ENCODE peak calls at places on chromosomes 6 and 20, in four cellular contexts. One of them, this sample, is unnamed.
A peak's percentile ranks its signal among the peaks of the same experiment; 100 is the strongest.

GRCh38 chr20:57203986-57204385 is 62.5 kb downstream of the BMP7 start:
- DNase-seq in thoracic aorta: no peak
- DNase-seq in adrenal gland: no peak
- DNase-seq in testis: no peak
- DNase-seq in this sample: no peak

GRCh38 chr20:50039706-50040431 is 57.1 kb downstream of the SNAI1 start:
- DNase-seq in thoracic aorta: no peak
- DNase-seq in adrenal gland: no peak
- DNase-seq in testis: no peak
- DNase-seq in this sample: no peak

GRCh38 chr6:148471624-148472494 is 129.2 kb downstream of the SASH1 start:
- DNase-seq in thoracic aorta: no peak
- DNase-seq in adrenal gland: no peak
- DNase-seq in testis: no peak
- DNase-seq in this sample: peak; percentile 50

GRCh38 chr6:109441069-109441816 is 719 bp downstream of the SMPD2 start:
- DNase-seq in thoracic aorta: no peak
- DNase-seq in adrenal gland: peak; percentile 52
- DNase-seq in testis: peak; percentile 63
- DNase-seq in this sample: peak; percentile 77

GRCh38 chr6:47680056-47680455 is 18.3 kb upstream of the ADGRF4 start:
- DNase-seq in thoracic aorta: no peak
- DNase-seq in adrenal gland: no peak
- DNase-seq in testis: no peak
- DNase-seq in this sample: no peak

GRCh38 chr6:34095136-34095505 is 50.8 kb downstream of the GRM4 start:
- DNase-seq in thoracic aorta: no peak
- DNase-seq in adrenal gland: no peak
- DNase-seq in testis: no peak
- DNase-seq in this sample: no peak

GRCh38 chr20:33673411-33674293 is 576 bp downstream of the NECAB3 start:
- DNase-seq in thoracic aorta: no peak
- DNase-seq in adrenal gland: peak; percentile 47
- DNase-seq in testis: no peak
- DNase-seq in this sample: peak; percentile 71

GRCh38 chr20:4666001-4666470 is 55.7 kb upstream of the PRND start:
- DNase-seq in thoracic aorta: no peak
- DNase-seq in adrenal gland: no peak
- DNase-seq in testis: no peak
- DNase-seq in this sample: no peak

GRCh38 chr6:41396335-41396734 is 60.9 kb downstream of the NCR2 start:
- DNase-seq in thoracic aorta: no peak
- DNase-seq in adrenal gland: no peak
- DNase-seq in testis: no peak
- DNase-seq in this sample: no peak

GRCh38 chr20:44056010-44056698 is 130.8 kb downstream of the JPH2 start:
- DNase-seq in thoracic aorta: no peak
- DNase-seq in adrenal gland: no peak
- DNase-seq in testis: no peak
- DNase-seq in this sample: no peak

GRCh38 chr6:167079853-167080297 is 43.0 kb upstream of the CCR6 start:
- DNase-seq in thoracic aorta: no peak
- DNase-seq in adrenal gland: no peak
- DNase-seq in testis: no peak
- DNase-seq in this sample: no peak

GRCh38 chr20:34705383-34706021 is 1.4 kb downstream of the TP53INP2 start:
- DNase-seq in thoracic aorta: no peak
- DNase-seq in adrenal gland: peak; percentile 51
- DNase-seq in testis: peak; percentile 23
- DNase-seq in this sample: peak; percentile 32

GRCh38 chr6:30067460-30068139 is 602 bp downstream of the PPP1R11 start:
- DNase-seq in thoracic aorta: peak; percentile 68
- DNase-seq in adrenal gland: no peak
- DNase-seq in testis: peak; percentile 92
- DNase-seq in this sample: peak; percentile 84

GRCh38 chr6:17905611-17906592 is 81.5 kb downstream of the KIF13A start:
- DNase-seq in thoracic aorta: no peak
- DNase-seq in adrenal gland: no peak
- DNase-seq in testis: no peak
- DNase-seq in this sample: no peak
- H3K27ac ChIP-seq in thoracic aorta: peak overlapping the region; percentile 49
- H3K27ac ChIP-seq in adrenal gland: peak overlapping the region; percentile 83
- H3K27ac ChIP-seq in testis: no peak overlapping the region
- H3K27ac ChIP-seq in this sample: no peak overlapping the region

GRCh38 chr6:52562915-52563314 is 13.9 kb downstream of the TRAM2 start:
- DNase-seq in thoracic aorta: no peak
- DNase-seq in adrenal gland: no peak
- DNase-seq in testis: no peak
- DNase-seq in this sample: no peak
- H3K4me1 ChIP-seq in thoracic aorta: peaks cover 44% of the 10 kb centered on the region
- H3K4me1 ChIP-seq in adrenal gland: no peaks in the 10 kb centered on the region
- H3K4me1 ChIP-seq in testis: peaks cover 11% of the 10 kb centered on the region
- H3K4me1 ChIP-seq in this sample: peaks cover 29% of the 10 kb centered on the region

GRCh38 chr20:9514072-9514460 is 324 bp upstream of the LAMP5 start:
- DNase-seq in thoracic aorta: no peak
- DNase-seq in adrenal gland: no peak
- DNase-seq in testis: no peak
- DNase-seq in this sample: no peak

GRCh38 chr20:9515761-9516657 is 1.6 kb downstream of the LAMP5 start:
- DNase-seq in thoracic aorta: no peak
- DNase-seq in adrenal gland: peak; percentile 41
- DNase-seq in testis: no peak
- DNase-seq in this sample: no peak

GRCh38 chr20:9514461-9515210 is at the start of gene LAMP5:
- DNase-seq in thoracic aorta: no peak
- DNase-seq in adrenal gland: no peak
- DNase-seq in testis: peak; percentile 49
- DNase-seq in this sample: peak; percentile 48

GRCh38 chr20:9516658-9516987 is 2.2 kb downstream of the LAMP5 start:
- DNase-seq in thoracic aorta: no peak
- DNase-seq in adrenal gland: no peak
- DNase-seq in testis: no peak
- DNase-seq in this sample: no peak

GRCh38 chr20:9515211-9515580 is 806 bp downstream of the LAMP5 start:
- DNase-seq in thoracic aorta: no peak
- DNase-seq in adrenal gland: no peak
- DNase-seq in testis: no peak
- DNase-seq in this sample: no peak
- H3K4me3 ChIP-seq in thoracic aorta: peak overlapping the region; percentile 60
- H3K4me3 ChIP-seq in adrenal gland: peak overlapping the region; percentile 42
- H3K4me3 ChIP-seq in testis: no peak overlapping the region
- H3K4me3 ChIP-seq in this sample: peak overlapping the region; percentile 61

DNA sequence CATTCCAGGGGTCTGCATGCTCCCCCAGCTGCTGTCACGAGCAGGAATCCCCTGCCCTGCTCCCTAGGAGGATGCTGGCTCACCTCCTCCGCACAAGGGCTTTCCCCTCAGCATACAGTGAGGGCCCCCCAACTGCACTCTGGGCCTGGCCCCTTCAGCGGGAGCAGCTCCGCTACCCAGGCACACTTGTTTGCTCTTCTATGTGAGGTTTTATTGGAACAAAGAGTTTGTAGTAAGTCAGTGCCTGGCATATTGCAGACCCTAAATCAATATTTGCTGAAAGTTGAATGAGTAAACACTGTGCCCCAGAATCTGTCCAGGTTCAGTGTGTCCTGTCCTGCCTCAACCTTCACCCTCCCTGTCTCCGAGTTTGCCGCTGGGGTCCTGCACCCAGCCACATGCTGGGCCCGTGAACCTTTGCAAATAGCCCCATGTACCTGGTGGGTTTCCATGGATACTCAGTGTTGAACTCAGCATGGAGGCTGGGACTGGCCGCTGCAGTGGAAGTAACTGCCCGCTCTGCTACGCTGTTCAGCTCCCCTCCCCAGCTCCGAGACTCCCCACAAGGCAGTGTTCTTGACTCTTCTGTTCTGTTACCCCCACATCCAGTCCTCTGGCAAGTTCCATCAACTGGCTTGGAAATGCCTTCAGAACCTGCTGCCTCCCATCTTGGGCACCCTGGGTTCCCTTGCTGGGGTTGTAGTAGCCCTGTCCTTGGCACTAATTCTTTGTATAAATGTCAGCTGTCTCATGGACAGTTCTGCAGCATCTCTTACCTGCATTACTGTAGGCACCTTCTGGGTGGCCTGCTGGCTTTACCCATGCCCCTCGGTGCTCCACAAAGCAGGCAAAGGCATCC is 15.7 kb downstream of the SLC22A1 start:
- DNase-seq in thoracic aorta: no peak
- DNase-seq in adrenal gland: no peak
- DNase-seq in testis: no peak
- DNase-seq in this sample: no peak
- H3K27ac ChIP-seq in thoracic aorta: no peak overlapping the region
- H3K27ac ChIP-seq in adrenal gland: no peak overlapping the region
- H3K27ac ChIP-seq in testis: no peak overlapping the region
- H3K27ac ChIP-seq in this sample: no peak overlapping the region

GRCh38 chr20:402898-403581 is 5.1 kb upstream of the RBCK1 start:
- DNase-seq in thoracic aorta: no peak
- DNase-seq in adrenal gland: no peak
- DNase-seq in testis: no peak
- DNase-seq in this sample: no peak
- H3K4me1 ChIP-seq in thoracic aorta: no peaks in the 10 kb centered on the region
- H3K4me1 ChIP-seq in adrenal gland: no peaks in the 10 kb centered on the region
- H3K4me1 ChIP-seq in testis: no peaks in the 10 kb centered on the region
- H3K4me1 ChIP-seq in this sample: peaks cover 2% of the 10 kb centered on the region

GRCh38 chr6:53070808-53071207 is 5.6 kb downstream of the FBXO9 start:
- DNase-seq in thoracic aorta: no peak
- DNase-seq in adrenal gland: no peak
- DNase-seq in testis: no peak
- DNase-seq in this sample: no peak
- H3K4me3 ChIP-seq in thoracic aorta: no peak overlapping the region
- H3K4me3 ChIP-seq in adrenal gland: no peak overlapping the region
- H3K4me3 ChIP-seq in testis: no peak overlapping the region
- H3K4me3 ChIP-seq in this sample: no peak overlapping the region

DNA sequence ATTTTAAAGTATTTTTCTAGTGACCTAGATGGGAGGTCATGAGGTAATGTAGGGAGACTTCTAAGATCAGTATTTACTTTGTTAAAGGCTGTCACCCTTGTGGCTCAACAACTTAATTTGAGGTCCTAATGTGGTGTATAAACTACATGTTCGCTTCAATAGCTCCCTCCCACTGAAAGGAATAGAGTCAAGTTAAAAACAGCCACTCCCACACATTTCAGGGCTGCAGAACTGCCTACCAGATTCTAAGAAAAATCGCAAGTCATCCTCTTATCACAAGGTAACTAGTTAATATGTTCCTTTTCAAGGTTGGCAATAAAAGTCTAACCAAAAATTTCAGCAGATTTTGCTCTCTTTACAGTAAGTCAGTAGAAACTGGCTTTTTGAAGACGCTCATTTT is 15.1 kb downstream of the GSTA1 start:
- DNase-seq in thoracic aorta: no peak
- DNase-seq in adrenal gland: no peak
- DNase-seq in testis: peak; percentile 51
- DNase-seq in this sample: no peak
- H3K27ac ChIP-seq in thoracic aorta: no peak overlapping the region
- H3K27ac ChIP-seq in adrenal gland: peak overlapping the region; percentile 81
- H3K27ac ChIP-seq in testis: peak overlapping the region; percentile 50
- H3K27ac ChIP-seq in this sample: no peak overlapping the region

DNA sequence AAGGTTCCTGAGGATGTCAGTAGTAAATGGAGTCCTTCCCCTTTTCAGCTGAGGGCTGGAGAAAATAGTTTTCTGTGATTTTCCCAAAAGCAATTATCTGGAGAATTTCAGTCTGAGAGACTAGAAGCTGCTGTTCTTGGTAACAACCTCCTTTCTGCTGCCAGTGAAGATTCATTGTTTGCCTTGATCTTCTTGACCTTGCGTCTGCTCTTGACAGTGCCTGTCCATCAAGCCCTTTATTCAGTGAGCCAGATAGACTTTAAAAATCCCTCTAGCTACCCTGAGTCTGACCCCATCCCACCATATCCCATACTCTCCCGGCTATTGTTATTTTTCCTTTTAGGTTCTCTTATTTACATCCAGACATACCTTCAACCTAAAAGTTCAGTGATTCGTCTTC is 73.2 kb downstream of the PHACTR2 start:
- DNase-seq in thoracic aorta: no peak
- DNase-seq in adrenal gland: no peak
- DNase-seq in testis: no peak
- DNase-seq in this sample: no peak
- H3K4me1 ChIP-seq in thoracic aorta: peaks cover 15% of the 10 kb centered on the region
- H3K4me1 ChIP-seq in adrenal gland: peaks cover 64% of the 10 kb centered on the region
- H3K4me1 ChIP-seq in testis: peaks cover 45% of the 10 kb centered on the region
- H3K4me1 ChIP-seq in this sample: peaks cover 6% of the 10 kb centered on the region

This sample was measured in right cardiac atrium.